ENCODE peak calls at places on chromosomes 6 and 20, in eight cellular contexts. M is sigmoid colon, O is A549, Z is stomach, I is HepG2, H is H1, V is transverse colon, L is tibial nerve. W is an unnamed sample.

GRCh38 chr6:40907198-40907701 is 131.8 kb downstream of the UNC5CL start:
- DNase-seq in M (no peak), O (peak), Z (peak), I (peak), H (no peak), V (peak), L (no peak), W (no peak)

GRCh38 chr6:81589465-81590313 is 162.8 kb downstream of the TENT5A start:
- DNase-seq in M (no peak), O (no peak), Z (peak), I (peak), H (no peak), V (no peak), L (no peak), W (no peak)

GRCh38 chr20:62476074-62476838 is 461 bp upstream of the GATA5 start:
- DNase-seq in M (no peak), O (no peak), Z (peak), I (no peak), H (no peak), V (no peak), L (no peak), W (no peak)

GRCh38 chr6:142152731-142153130 is 5.7 kb downstream of the VTA1 start:
- DNase-seq in M (no peak), O (no peak), Z (no peak), I (no peak), H (no peak), V (no peak), L (no peak), W (no peak)

GRCh38 chr6:54621285-54621684 is 225.3 kb upstream of the FAM83B start:
- DNase-seq in M (no peak), O (no peak), Z (no peak), I (no peak), H (no peak), V (no peak), L (no peak), W (no peak)

GRCh38 chr6:39416026-39416425 is 93.5 kb upstream of the KCNK16 start:
- DNase-seq in M (no peak), O (no peak), Z (no peak), I (no peak), H (no peak), V (no peak), L (no peak), W (no peak)

GRCh38 chr6:168542301-168542700 is 101.3 kb downstream of the SMOC2 start:
- DNase-seq in M (no peak), O (no peak), Z (no peak), I (no peak), H (no peak), V (no peak), L (no peak), W (no peak)

GRCh38 chr6:22888147-22888831 is 318.9 kb downstream of the HDGFL1 start:
- DNase-seq in M (no peak), O (no peak), Z (no peak), I (no peak), H (no peak), V (no peak), L (no peak), W (no peak)

GRCh38 chr20:1816384-1817381 is 78.5 kb upstream of the SIRPA start:
- DNase-seq in M (no peak), O (no peak), Z (no peak), I (no peak), H (no peak), V (no peak), L (no peak), W (no peak)

GRCh38 chr6:111972714-111973678 is 80.9 kb upstream of the CCN6 start:
- DNase-seq in M (peak), O (peak), Z (no peak), I (no peak), H (no peak), V (peak), L (peak), W (peak)

DNA sequence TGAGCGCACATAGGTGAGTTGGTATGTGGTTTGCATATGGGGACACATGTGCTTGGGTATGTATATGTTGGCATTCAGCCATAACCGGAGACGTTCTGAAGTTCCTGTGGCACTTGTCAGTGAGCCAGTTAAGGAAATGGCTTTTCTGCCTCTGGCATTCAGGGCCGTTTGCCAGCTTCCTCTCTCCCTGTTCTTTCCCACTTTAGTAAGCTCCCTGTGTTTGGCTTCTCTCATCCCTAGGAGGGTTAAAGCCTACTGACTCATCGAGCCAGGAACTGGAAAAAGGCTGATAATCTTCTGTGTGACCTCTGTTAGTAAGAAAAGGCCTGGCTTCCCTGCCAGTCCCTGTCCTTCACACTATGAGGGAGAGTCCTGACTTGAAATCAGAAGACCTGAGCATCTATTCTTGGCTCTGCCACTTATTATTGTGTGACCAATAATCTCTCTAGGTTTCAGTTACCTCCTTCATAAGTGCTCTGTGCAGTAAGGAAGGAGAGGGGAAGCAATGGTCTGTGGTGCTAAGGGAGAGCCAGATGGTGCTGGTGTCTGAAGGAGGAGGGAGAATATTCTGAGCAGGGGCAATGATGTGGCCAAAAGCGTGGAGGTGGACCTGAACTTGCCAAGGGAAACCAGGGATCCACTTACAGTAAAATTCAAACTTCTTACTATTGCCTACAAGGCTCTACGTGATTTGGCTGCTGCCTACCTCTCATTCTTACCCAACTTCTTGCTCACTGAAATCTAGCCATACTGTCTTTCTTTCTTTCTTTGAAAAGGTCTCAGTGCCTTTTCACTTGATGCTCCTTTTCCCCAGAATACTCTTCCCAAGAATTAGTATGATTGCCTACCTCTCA is 31.4 kb downstream of the ACSS2 start:
- DNase-seq in M (no peak), O (peak), Z (peak), I (peak), H (no peak), V (peak), L (no peak), W (peak)
- TF ChIP-seq EP300 in M (no peak), O (peak), Z (no peak), I (no peak), H (no peak), V (no peak), L (no peak), W (no peak)

GRCh38 chr6:96235927-96236326 is 220.2 kb downstream of the FUT9 start:
- DNase-seq in M (no peak), O (no peak), Z (no peak), I (no peak), H (no peak), V (no peak), L (no peak), W (no peak)
- TF ChIP-seq EP300 in M (no peak), O (no peak), Z (no peak), I (no peak), H (no peak), V (no peak), L (no peak), W (no peak)

DNA sequence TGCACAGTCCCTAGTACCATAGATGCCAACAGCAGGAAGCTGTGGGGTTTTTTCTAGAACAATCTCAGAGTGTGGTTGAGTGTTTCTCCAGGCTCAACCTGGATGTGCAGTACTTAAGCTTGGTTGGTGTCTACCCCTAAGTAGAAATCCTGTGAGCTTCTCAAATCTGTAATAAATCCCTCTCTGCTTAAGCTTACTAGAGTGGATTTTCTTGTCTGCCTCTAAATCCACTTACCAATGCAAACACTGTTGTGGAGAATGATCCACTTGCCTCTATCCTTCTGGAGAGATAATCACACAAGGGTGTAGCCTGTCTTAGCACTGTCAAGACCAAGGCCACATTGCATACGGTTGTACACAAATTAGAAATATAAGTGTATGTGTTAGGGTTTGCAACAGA is 43.3 kb upstream of the CLIC5 start:
- DNase-seq in M (no peak), O (no peak), Z (no peak), I (no peak), H (no peak), V (no peak), L (no peak), W (no peak)
- TF ChIP-seq EP300 in M (no peak), O (no peak), Z (no peak), I (no peak), H (no peak), V (no peak), L (no peak), W (no peak)

GRCh38 chr6:34237316-34237721 is 646 bp downstream of the HMGA1 start:
- DNase-seq in M (no peak), O (no peak), Z (no peak), I (no peak), H (no peak), V (no peak), L (no peak), W (no peak)
- TF ChIP-seq EP300 in M (no peak), O (no peak), Z (no peak), I (no peak), H (no peak), V (no peak), L (no peak), W (no peak)

GRCh38 chr20:49955167-49955566 is 19.0 kb downstream of the RNF114 start:
- DNase-seq in M (no peak), O (no peak), Z (no peak), I (no peak), H (no peak), V (no peak), L (no peak), W (no peak)

GRCh38 chr20:49945701-49946477 is 9.7 kb downstream of the RNF114 start:
- DNase-seq in M (peak), O (no peak), Z (no peak), I (peak), H (no peak), V (no peak), L (no peak), W (no peak)

GRCh38 chr20:49948178-49948577 is 12.0 kb downstream of the RNF114 start:
- DNase-seq in M (no peak), O (no peak), Z (no peak), I (no peak), H (no peak), V (no peak), L (no peak), W (no peak)

GRCh38 chr20:49948809-49949507 is 12.8 kb downstream of the RNF114 start:
- DNase-seq in M (no peak), O (no peak), Z (no peak), I (peak), H (no peak), V (no peak), L (no peak), W (no peak)

GRCh38 chr20:49951160-49951559 is 15.0 kb downstream of the RNF114 start:
- DNase-seq in M (no peak), O (no peak), Z (no peak), I (no peak), H (no peak), V (no peak), L (no peak), W (no peak)
- TF ChIP-seq EP300 in M (no peak), O (no peak), Z (no peak), I (no peak), H (no peak), V (no peak), L (no peak), W (no peak)

GRCh38 chr6:121620002-121620740 is 184.7 kb downstream of the GJA1 start:
- DNase-seq in M (no peak), O (no peak), Z (no peak), I (no peak), H (no peak), V (no peak), L (no peak), W (no peak)

GRCh38 chr6:121616411-121616810 is 181.0 kb downstream of the GJA1 start:
- DNase-seq in M (no peak), O (no peak), Z (no peak), I (no peak), H (no peak), V (no peak), L (no peak), W (no peak)

GRCh38 chr6:121615493-121615892 is 180.0 kb downstream of the GJA1 start:
- DNase-seq in M (no peak), O (no peak), Z (no peak), I (no peak), H (no peak), V (no peak), L (no peak), W (no peak)

GRCh38 chr6:121617388-121617787 is 181.9 kb downstream of the GJA1 start:
- DNase-seq in M (no peak), O (no peak), Z (no peak), I (no peak), H (no peak), V (no peak), L (no peak), W (no peak)

DNA sequence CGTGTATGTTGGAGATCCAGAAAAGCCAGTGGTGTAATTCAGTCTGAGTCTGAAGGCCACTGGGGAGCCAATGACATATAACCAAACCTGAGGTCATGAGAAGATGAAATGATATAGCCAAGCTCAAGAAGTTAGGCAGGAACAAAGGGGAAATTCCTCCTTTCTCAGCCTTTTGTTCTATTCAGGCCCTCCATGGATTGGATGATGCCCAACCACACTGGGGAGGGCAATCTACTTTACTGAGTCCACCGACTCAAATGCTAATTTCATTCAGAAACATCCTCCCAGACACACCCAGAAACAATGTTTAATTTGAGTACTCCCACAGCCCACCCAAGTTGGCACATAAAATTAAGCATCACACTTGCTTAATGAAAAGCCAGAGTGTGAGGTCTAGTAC is 183.6 kb downstream of the GJA1 start:
- DNase-seq in M (no peak), O (no peak), Z (no peak), I (no peak), H (peak), V (no peak), L (no peak), W (no peak)
- TF ChIP-seq EP300 in M (no peak), O (no peak), Z (no peak), I (no peak), H (no peak), V (no peak), L (no peak), W (no peak)

DNA sequence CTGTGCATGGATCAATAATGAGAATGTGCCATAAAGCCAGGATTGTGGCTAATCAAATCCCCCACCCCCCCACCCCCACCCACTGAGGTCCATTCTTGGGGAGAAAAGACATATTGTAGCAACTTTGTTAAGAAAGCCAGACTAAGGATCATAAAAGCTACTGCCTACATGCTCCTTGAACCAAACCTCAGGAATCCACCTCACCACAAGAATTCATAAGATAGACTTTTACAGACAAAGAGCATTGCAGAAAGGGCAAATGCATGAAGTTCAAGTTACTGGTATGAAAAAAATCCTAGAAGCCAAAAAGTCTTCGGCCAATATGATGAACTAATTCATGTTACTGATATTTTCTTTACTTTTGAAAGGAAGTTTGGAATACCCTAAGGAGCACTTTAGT is 187.9 kb upstream of the ARID1B start:
- DNase-seq in M (no peak), O (no peak), Z (no peak), I (no peak), H (no peak), V (no peak), L (no peak), W (no peak)
- TF ChIP-seq EP300 in M (no peak), O (no peak), Z (no peak), I (no peak), H (no peak), V (no peak), L (no peak), W (no peak)

GRCh38 chr20:51221791-51222408 is 199.0 kb upstream of the KCNG1 start:
- DNase-seq in M (no peak), O (no peak), Z (no peak), I (no peak), H (peak), V (peak), L (no peak), W (no peak)
- TF ChIP-seq EP300 in M (no peak), O (no peak), Z (no peak), I (no peak), H (no peak), V (no peak), L (no peak), W (no peak)

GRCh38 chr6:107819976-107820551 is 4.0 kb downstream of the SCML4 start:
- DNase-seq in M (no peak), O (no peak), Z (no peak), I (no peak), H (no peak), V (peak), L (no peak), W (no peak)
- TF ChIP-seq EP300 in M (no peak), O (no peak), Z (no peak), I (no peak), H (no peak), V (no peak), L (no peak), W (no peak)

GRCh38 chr6:169854083-169854725 is 102.8 kb downstream of the ERMARD start:
- DNase-seq in M (no peak), O (no peak), Z (peak), I (no peak), H (no peak), V (no peak), L (no peak), W (no peak)

GRCh38 chr6:169852504-169853195 is 101.2 kb downstream of the ERMARD start:
- DNase-seq in M (no peak), O (no peak), Z (peak), I (no peak), H (no peak), V (no peak), L (no peak), W (no peak)

GRCh38 chr6:169854813-169855212 is 103.4 kb downstream of the ERMARD start:
- DNase-seq in M (no peak), O (no peak), Z (peak), I (no peak), H (no peak), V (no peak), L (no peak), W (no peak)

GRCh38 chr6:169851641-169852503 is 100.5 kb downstream of the ERMARD start:
- DNase-seq in M (no peak), O (no peak), Z (peak), I (no peak), H (no peak), V (no peak), L (no peak), W (no peak)

DNA sequence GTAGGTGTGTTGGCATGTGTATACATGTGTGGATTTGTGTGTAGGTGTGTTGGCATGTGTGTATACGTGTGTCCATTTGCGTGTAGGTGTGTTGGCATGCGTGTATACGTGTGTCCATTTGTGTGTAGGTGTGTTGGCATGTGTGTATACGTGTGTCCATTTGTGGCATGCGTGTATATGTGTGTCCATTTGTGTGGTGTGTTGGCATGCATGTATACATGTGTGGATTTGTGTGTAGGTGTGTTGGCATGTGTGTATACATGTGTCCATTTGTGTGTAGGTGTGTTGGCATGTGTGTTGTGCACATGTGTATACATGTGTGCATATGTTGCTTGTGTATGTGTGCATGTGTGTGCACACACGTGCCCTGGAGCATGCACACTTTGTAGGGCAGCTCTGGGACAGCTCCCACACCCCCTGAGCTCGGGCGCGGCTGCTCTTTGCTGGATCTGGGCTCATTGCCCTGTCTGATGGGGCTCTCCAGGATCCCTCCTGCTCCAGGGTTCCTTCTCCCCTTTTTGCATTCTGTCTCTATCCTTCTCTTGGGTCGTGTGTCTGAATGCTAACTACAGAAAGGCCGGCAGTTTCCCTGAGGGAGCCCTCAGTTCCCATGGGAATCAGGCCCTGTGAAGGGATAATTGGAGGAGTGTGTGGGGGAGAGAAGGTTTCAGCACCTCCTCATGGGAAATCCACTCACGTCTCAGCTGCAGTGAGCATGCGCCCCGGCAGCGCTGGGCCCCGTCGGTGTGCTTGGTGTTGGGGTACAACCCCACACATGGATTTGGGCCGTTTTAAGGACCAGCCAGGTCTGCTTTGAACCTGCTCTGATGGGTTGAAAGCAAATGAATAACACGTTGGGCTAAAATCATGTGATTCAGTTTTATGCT is 102.0 kb downstream of the ERMARD start:
- DNase-seq in M (no peak), O (no peak), Z (peak), I (no peak), H (no peak), V (no peak), L (no peak), W (no peak)
- TF ChIP-seq EP300 in M (no peak), O (no peak), Z (no peak), I (no peak), H (no peak), V (no peak), L (no peak), W (no peak)